ENCODE peak calls at places on chromosomes 7 and 10, in nine cellular contexts. Q, V, U, Z, M, J, F, T and E are unnamed samples.
A peak's percentile ranks its signal among the peaks of the same experiment; 100 is the strongest.

GRCh38 chr10:28788767-28789166 is 111.4 kb downstream of the BAMBI start:
- DNase-seq in Q (no peak), V (no peak), U (no peak), Z (no peak), M (no peak), J (no peak), F (no peak), T (no peak), E (no peak)

GRCh38 chr7:4841007-4841784 is 20.6 kb downstream of the PAPOLB start:
- DNase-seq in Q (no peak), V (no peak), U (no peak), Z (no peak), M (no peak), J (no peak), F (no peak), T (no peak), E (no peak)

GRCh38 chr10:62225362-62225761 is 43.3 kb downstream of the RTKN2 start:
- DNase-seq in Q (no peak), V (no peak), U (no peak), Z (no peak), M (no peak), J (no peak), F (no peak), T (no peak), E (no peak)

GRCh38 chr7:108083980-108084379 is 46.2 kb downstream of the LAMB4 start:
- DNase-seq in Q (no peak), V (no peak), U (no peak), Z (no peak), M (no peak), J (no peak), F (peak; percentile 41), T (no peak), E (no peak)

GRCh38 chr7:1920266-1920681 is 250.2 kb downstream of the ELFN1 start:
- DNase-seq in Q (no peak), V (no peak), U (no peak), Z (no peak), M (no peak), J (no peak), F (no peak), T (peak; percentile 26), E (no peak)

GRCh38 chr10:69101451-69102095 is 13.7 kb downstream of the SRGN start:
- DNase-seq in Q (no peak), V (no peak), U (no peak), Z (no peak), M (no peak), J (no peak), F (peak; percentile 38), T (no peak), E (no peak)

GRCh38 chr10:96257944-96258343 is 13.4 kb downstream of the BLNK start:
- DNase-seq in Q (no peak), V (no peak), U (no peak), Z (no peak), M (no peak), J (no peak), F (no peak), T (no peak), E (no peak)

GRCh38 chr10:29703276-29703675 is 68.5 kb upstream of the SVIL start:
- DNase-seq in Q (no peak), V (no peak), U (no peak), Z (no peak), M (no peak), J (no peak), F (no peak), T (no peak), E (no peak)

GRCh38 chr10:51789903-51790302 is 90.5 kb upstream of the CSTF2T start:
- DNase-seq in Q (no peak), V (no peak), U (no peak), Z (no peak), M (no peak), J (no peak), F (no peak), T (no peak), E (no peak)

GRCh38 chr10:73076361-73077183 is 20.1 kb downstream of the P4HA1 start:
- DNase-seq in Q (no peak), V (no peak), U (peak; percentile 35), Z (no peak), M (peak; percentile 68), J (peak; percentile 40), F (peak; percentile 85), T (peak; percentile 41), E (peak; percentile 77)

GRCh38 chr10:2005546-2005945 is 268.2 kb upstream of the ADARB2 start:
- DNase-seq in Q (no peak), V (no peak), U (no peak), Z (no peak), M (no peak), J (no peak), F (no peak), T (no peak), E (no peak)

GRCh38 chr10:130108934-130109604 is 1.6 kb downstream of the C10orf143 start:
- DNase-seq in Q (no peak), V (no peak), U (no peak), Z (no peak), M (no peak), J (no peak), F (no peak), T (no peak), E (no peak)

DNA sequence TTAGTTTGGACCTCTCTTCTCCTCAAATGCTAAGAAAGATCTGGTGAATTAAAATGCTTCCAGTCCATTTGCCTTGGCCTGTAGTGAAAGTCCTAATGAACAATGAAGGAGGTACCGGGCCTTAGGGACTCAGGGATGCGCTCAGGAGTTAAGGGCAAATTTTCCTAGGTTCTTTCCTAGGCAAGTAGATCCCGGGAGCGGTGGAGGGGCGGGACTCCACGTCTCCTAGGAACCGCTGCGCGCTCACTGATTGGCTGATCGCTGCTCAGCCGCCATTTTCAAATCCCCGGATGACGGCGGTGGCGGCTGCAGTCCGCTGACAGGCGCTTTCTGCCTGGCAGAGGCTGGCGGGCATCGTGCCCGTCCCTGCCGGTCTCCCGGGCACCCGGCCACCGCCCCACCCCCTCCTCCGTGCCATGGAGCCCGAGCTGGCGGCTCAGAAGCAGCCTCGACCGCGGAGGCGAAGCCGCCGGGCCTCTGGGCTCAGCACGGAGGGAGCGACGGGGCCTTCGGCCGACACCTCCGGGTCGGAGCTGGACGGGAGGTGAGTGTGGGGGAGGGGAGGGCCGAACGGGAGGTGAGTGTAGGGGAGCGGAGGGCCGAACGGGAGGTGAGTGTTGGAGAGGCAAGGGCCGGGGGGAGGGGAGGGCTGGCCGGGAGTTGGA is at the start of gene NET1:
- DNase-seq in Q (peak; percentile 80), V (peak; percentile 91), U (peak; percentile 88), Z (peak; percentile 97), M (peak; percentile 85), J (peak; percentile 93), F (peak; percentile 81), T (peak; percentile 92), E (peak; percentile 81)
- TF ChIP-seq POLR2A in Q (no peak), V (no peak), U (peak; percentile 41), Z (peak; percentile 22), M (no peak), J (peak; percentile 41), F (no peak), T (peak; percentile 58), E (peak; percentile 35)

DNA sequence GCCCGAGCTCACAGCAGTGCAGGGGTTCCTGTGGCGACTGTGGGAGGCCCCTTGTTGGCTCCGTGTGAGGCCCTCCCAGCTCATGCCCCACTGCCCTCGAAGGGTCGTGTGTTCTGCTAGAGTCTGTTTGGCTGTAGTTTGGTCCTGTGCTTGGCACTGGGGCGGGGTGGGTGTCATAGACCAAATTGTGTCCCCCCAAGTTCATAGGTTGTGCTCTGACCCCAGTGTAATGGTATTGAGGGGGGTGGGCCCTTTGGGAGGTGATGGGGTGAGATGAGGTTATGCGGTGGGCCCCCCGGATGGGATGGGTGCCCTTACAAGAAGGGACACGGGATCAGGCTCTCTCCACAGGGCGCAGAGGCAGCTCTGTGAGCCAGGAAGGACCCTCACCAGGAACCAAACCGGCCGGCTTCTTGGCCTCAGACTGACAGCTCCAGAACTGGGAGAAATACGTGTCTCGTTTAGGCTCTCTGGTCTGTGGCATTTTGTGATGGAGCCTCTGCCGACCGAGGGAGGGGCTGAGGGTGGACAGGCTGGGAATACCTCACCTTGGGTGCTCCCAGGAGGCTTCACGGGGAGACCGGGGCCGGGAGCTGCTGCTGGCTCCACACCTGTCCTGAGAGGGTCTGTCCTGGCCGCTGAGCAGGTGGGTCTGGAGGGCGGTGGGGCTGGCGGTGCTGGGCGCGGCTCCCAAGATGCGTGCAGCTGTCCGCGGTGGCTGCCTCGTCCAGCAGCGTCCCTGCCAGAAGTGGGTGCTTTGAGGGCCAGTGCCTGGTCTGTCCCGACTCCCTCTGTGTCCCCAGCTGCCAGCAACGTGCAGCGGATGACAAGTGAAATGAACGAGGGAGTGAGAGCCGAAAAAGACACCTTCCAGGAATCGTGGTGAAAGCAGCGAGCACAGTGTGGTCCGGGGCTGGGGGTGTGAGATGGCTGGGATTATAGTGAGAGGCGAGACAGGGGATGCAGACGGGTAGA is 89.5 kb downstream of the INPP5A start:
- DNase-seq in Q (no peak), V (peak; percentile 65), U (no peak), Z (no peak), M (no peak), J (no peak), F (no peak), T (no peak), E (peak; percentile 38)
- TF ChIP-seq POLR2A in Q (no peak), V (no peak), U (no peak), Z (no peak), M (no peak), J (no peak), F (no peak), T (no peak), E (no peak)

GRCh38 chr10:102869290-102870198 is at the start of gene AS3MT:
- DNase-seq in Q (no peak), V (peak; percentile 69), U (peak; percentile 24), Z (peak; percentile 52), M (no peak), J (no peak), F (no peak), T (peak; percentile 22), E (peak; percentile 58)
- TF ChIP-seq POLR2A in Q (no peak), V (no peak), U (peak; percentile 16), Z (no peak), M (no peak), J (no peak), F (no peak), T (no peak), E (no peak)

DNA sequence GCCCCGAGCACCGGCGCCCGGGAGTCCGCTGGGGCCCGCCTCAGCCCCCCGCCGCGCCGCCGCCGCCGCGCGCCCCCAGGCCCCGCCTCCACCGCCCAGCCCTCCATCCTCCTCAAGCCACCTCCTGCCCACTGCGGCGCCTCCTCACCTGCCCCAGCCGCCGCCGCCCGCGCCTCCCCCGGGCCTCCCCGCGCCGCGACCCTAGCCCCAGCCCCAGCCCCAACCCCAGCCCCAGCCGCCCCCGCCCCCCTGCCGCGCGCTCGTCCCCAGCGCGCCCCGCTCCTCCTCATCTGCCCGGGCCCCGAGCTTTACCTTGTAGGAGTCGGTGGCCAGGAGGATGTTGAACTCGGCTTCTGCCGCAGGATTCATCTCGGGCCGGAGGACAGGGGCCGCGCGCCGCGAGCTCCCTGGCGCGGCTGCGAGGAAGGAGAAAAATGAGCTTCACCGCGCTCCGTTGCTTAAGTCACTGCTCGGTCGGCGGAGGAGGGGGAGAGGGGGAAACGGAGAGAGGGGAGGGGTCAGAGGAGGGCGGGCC is at the start of gene NAMPT:
- DNase-seq in Q (no peak), V (peak; percentile 73), U (peak; percentile 44), Z (no peak), M (peak; percentile 21), J (peak; percentile 59), F (no peak), T (peak; percentile 60), E (peak; percentile 61)
- TF ChIP-seq POLR2A in Q (no peak), V (peak; percentile 85), U (peak; percentile 90), Z (peak; percentile 68), M (peak; percentile 62), J (peak; percentile 84), F (peak; percentile 98), T (peak; percentile 82), E (no peak)

DNA sequence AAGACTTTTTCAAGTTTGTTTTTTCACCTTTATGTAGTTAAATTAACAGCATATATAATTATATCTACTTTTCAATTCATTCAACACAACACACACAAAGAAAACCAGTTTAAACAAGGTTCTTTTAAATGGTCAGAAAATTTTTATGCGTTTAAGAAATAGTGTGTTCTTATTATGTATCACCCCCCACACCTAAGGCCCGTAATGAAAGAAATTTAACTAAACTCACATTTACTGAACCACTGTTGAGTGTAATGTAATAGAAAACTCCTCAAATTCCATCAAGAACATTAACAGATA is 19.0 kb upstream of the ITGB8 start:
- DNase-seq in Q (no peak), V (no peak), U (no peak), Z (no peak), M (no peak), J (no peak), F (no peak), T (no peak), E (no peak)
- TF ChIP-seq POLR2A in Q (no peak), V (no peak), U (no peak), Z (no peak), M (no peak), J (no peak), F (no peak), T (no peak), E (no peak)